ENCODE peak calls at places on chromosome 15, in nine cellular contexts. Q is neural progenitor cell; R is WERI-Rb-1; W is SK-N-SH; Y is SK-N-MC; S is left ventricle myocardium inferior; L is fibroblast of lung; T is CD8-positive, alpha-beta memory T cell; K is SJSA1. P is an unnamed sample.

GRCh38 chr15:29308299-29308698 is 38.7 kb upstream of the NSMCE3 start:
- DNase-seq in Q (no peak), R (no peak), W (no peak), Y (no peak), S (no peak), L (no peak), T (no peak), K (no peak), P (no peak)

GRCh38 chr15:35293353-35294130 is 208.4 kb upstream of the NANOGP8 start:
- DNase-seq in Q (no peak), R (no peak), W (peak; percentile 22), Y (no peak), S (no peak), L (peak; percentile 70), T (no peak), K (peak; percentile 66), P (no peak)

GRCh38 chr15:62296756-62297507 is 131.8 kb upstream of the C2CD4B start:
- DNase-seq in Q (peak; percentile 40), R (no peak), W (no peak), Y (no peak), S (no peak), L (no peak), T (no peak), K (no peak), P (no peak)

GRCh38 chr15:60945196-60945595 is 283.9 kb downstream of the RORA start:
- DNase-seq in Q (no peak), R (no peak), W (peak; percentile 87), Y (no peak), S (peak; percentile 75), L (peak; percentile 11), T (no peak), K (no peak), P (no peak)

GRCh38 chr15:29685156-29686078 is 136.9 kb downstream of the TJP1 start:
- DNase-seq in Q (no peak), R (no peak), W (no peak), Y (no peak), S (no peak), L (peak; percentile 55), T (no peak), K (no peak), P (peak; percentile 55)

GRCh38 chr15:90154861-90155626 is 46.1 kb upstream of the SEMA4B start:
- DNase-seq in Q (no peak), R (no peak), W (peak; percentile 37), Y (no peak), S (no peak), L (peak; percentile 89), T (no peak), K (peak; percentile 82), P (peak; percentile 28)

GRCh38 chr15:36803773-36804172 is 224.3 kb downstream of the CDIN1 start:
- DNase-seq in Q (no peak), R (no peak), W (no peak), Y (no peak), S (no peak), L (no peak), T (no peak), K (no peak), P (no peak)

GRCh38 chr15:90035095-90035834 is 34.1 kb downstream of the ZNF710 start:
- DNase-seq in Q (no peak), R (no peak), W (no peak), Y (no peak), S (peak; percentile 45), L (peak; percentile 17), T (no peak), K (no peak), P (peak; percentile 79)

GRCh38 chr15:86837631-86838030 is 758.0 kb downstream of the AGBL1 start:
- DNase-seq in Q (no peak), R (no peak), W (no peak), Y (no peak), S (no peak), L (peak; percentile 11), T (no peak), K (no peak), P (no peak)

GRCh38 chr15:78092111-78093041 is at the start of gene SH2D7:
- DNase-seq in Q (no peak), R (no peak), W (no peak), Y (no peak), S (no peak), L (peak; percentile 31), T (no peak), K (no peak), P (no peak)
- H3K27ac ChIP-seq in Q (no peak within 1 kb of the TSS), R (no peak within 1 kb of the TSS), W (peak within 1 kb of the TSS; percentile 54), Y (peak within 1 kb of the TSS; percentile 26), S (peak within 1 kb of the TSS; percentile 41), L (no peak within 1 kb of the TSS), T (no peak within 1 kb of the TSS), K (no peak within 1 kb of the TSS), P (no peak within 1 kb of the TSS)

GRCh38 chr15:77107531-77108355 is 36.8 kb upstream of the TSPAN3 start:
- DNase-seq in Q (peak; percentile 83), R (peak; percentile 76), W (peak; percentile 72), Y (no peak), S (peak; percentile 37), L (peak; percentile 68), T (peak; percentile 5), K (peak; percentile 42), P (no peak)
- H3K27ac ChIP-seq in Q (no peak overlapping the region), R (no peak overlapping the region), W (peak overlapping the region; percentile 22), Y (no peak overlapping the region), S (peak overlapping the region; percentile 70), L (no peak overlapping the region), T (no peak overlapping the region), K (no peak overlapping the region), P (no peak overlapping the region)

DNA sequence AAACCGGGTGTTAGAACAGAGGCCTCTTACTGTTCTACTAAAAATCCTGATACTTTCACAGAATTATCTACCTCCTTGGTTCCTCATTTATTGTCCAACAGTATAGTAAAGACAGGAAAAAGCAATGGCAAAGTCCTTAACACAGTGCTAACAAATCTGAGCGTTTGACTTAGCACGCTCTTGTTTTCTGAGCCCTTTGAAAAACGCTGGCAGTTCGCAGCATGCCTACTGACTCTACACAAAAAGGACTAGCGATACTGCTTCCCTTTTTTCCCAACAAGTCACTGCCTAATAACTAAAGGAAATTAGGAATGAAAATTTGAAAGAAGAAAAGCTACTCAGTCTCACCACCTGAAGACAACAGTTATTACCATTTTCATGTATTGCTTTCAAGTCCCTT is 34.8 kb upstream of the CEMIP start:
- DNase-seq in Q (peak; percentile 68), R (no peak), W (no peak), Y (no peak), S (no peak), L (no peak), T (no peak), K (no peak), P (no peak)
- H3K27ac ChIP-seq in Q (peak overlapping the region; percentile 31), R (no peak overlapping the region), W (no peak overlapping the region), Y (no peak overlapping the region), S (no peak overlapping the region), L (peak overlapping the region; percentile 40), T (no peak overlapping the region), K (no peak overlapping the region), P (no peak overlapping the region)

GRCh38 chr15:80487884-80488283 is 83.7 kb downstream of the ARNT2 start:
- DNase-seq in Q (no peak), R (no peak), W (no peak), Y (no peak), S (no peak), L (no peak), T (no peak), K (no peak), P (no peak)

GRCh38 chr15:80485370-80486164 is 81.4 kb downstream of the ARNT2 start:
- DNase-seq in Q (no peak), R (no peak), W (no peak), Y (no peak), S (no peak), L (no peak), T (no peak), K (no peak), P (peak; percentile 81)

GRCh38 chr15:80490431-80490990 is 86.3 kb downstream of the ARNT2 start:
- DNase-seq in Q (no peak), R (no peak), W (no peak), Y (no peak), S (no peak), L (no peak), T (no peak), K (no peak), P (no peak)

GRCh38 chr15:80492409-80492808 is 88.2 kb downstream of the ARNT2 start:
- DNase-seq in Q (no peak), R (no peak), W (no peak), Y (no peak), S (no peak), L (no peak), T (no peak), K (no peak), P (no peak)

DNA sequence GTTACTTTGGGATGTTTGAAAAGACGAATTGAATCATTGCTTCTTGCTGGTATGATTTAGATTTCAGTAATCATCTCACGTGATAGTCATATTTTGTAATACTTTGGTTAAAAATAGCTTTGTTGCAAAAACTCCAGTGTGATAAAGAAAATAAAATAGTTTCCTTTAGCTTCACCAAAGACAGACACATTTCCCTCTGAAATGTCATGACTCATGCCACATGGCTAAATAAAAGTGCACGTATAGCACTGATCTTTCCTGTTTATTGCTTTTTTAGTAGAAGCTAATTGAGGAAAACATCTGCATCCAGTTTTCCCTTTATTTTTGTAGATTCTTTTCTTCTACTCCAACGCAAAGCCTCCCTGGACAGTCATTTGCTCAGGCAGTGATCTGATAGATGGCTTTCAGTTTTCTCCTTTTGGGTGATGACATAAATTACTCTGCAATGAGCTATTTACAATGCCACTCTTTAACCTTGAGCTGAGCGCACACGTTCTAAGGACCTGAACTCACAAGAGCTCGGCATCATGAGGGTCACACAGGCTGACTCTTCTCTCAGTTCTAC is 84.9 kb downstream of the ARNT2 start:
- DNase-seq in Q (no peak), R (no peak), W (no peak), Y (no peak), S (no peak), L (peak; percentile 83), T (no peak), K (peak; percentile 78), P (peak; percentile 29)
- H3K27ac ChIP-seq in Q (no peak overlapping the region), R (no peak overlapping the region), W (peak overlapping the region; percentile 69), Y (no peak overlapping the region), S (peak overlapping the region; percentile 18), L (peak overlapping the region; percentile 83), T (no peak overlapping the region), K (peak overlapping the region; percentile 58), P (no peak overlapping the region)

GRCh38 chr15:67126551-67127333 is 61.3 kb downstream of the SMAD3 start:
- DNase-seq in Q (no peak), R (no peak), W (no peak), Y (no peak), S (no peak), L (no peak), T (no peak), K (no peak), P (no peak)
- H3K27ac ChIP-seq in Q (no peak overlapping the region), R (no peak overlapping the region), W (peak overlapping the region; percentile 74), Y (no peak overlapping the region), S (peak overlapping the region; percentile 96), L (peak overlapping the region; percentile 97), T (no peak overlapping the region), K (peak overlapping the region; percentile 78), P (peak overlapping the region; percentile 91)

P was measured in foreskin keratinocyte.